ENCODE peak calls at places on chromosome 10, in four cellular contexts. P, O, T and H are unnamed samples.

GRCh38 chr10:95655571-95656290 is 780 bp downstream of the ALDH18A1 start:
- DNase-seq in P (no peak), O (peak; percentile 80), T (no peak), H (no peak)

GRCh38 chr10:96587255-96588059 is 645 bp upstream of the TM9SF3 start:
- DNase-seq in P (no peak), O (peak; percentile 78), T (no peak), H (peak; percentile 59)

GRCh38 chr10:102120142-102120986 is at the start of gene LDB1:
- DNase-seq in P (no peak), O (peak; percentile 95), T (peak; percentile 88), H (peak; percentile 83)

GRCh38 chr10:84429926-84430520 is 101.6 kb downstream of the CCSER2 start:
- DNase-seq in P (peak; percentile 53), O (no peak), T (peak; percentile 38), H (peak; percentile 82)

GRCh38 chr10:122276611-122277205 is 5.6 kb downstream of the BTBD16 start:
- DNase-seq in P (no peak), O (no peak), T (no peak), H (no peak)

GRCh38 chr10:100043796-100044195 is 34.0 kb upstream of the DNMBP start:
- DNase-seq in P (peak; percentile 64), O (no peak), T (peak; percentile 54), H (peak; percentile 11)

GRCh38 chr10:78472542-78472890 is 438.9 kb downstream of the RPS24 start:
- DNase-seq in P (no peak), O (no peak), T (no peak), H (no peak)

GRCh38 chr10:119243478-119243877 is 36.1 kb downstream of the GRK5 start:
- DNase-seq in P (no peak), O (no peak), T (no peak), H (no peak)

GRCh38 chr10:71044720-71045119 is 156.4 kb upstream of the PCBD1 start:
- DNase-seq in P (no peak), O (no peak), T (no peak), H (no peak)

GRCh38 chr10:110837418-110838120 is 34.2 kb upstream of the PDCD4 start:
- DNase-seq in P (no peak), O (no peak), T (no peak), H (no peak)

GRCh38 chr10:6014241-6014761 is 37.0 kb upstream of the IL15RA start:
- DNase-seq in P (no peak), O (no peak), T (peak; percentile 58), H (peak; percentile 57)

GRCh38 chr10:88952647-88953111 is at the start of gene ACTA2:
- DNase-seq in P (no peak), O (peak; percentile 41), T (peak; percentile 50), H (no peak)

GRCh38 chr10:81995254-81995653 is 120.3 kb downstream of the NRG3 start:
- DNase-seq in P (no peak), O (no peak), T (no peak), H (no peak)

GRCh38 chr10:117107280-117107679 is 30.8 kb downstream of the VAX1 start:
- DNase-seq in P (no peak), O (no peak), T (no peak), H (no peak)

GRCh38 chr10:117112220-117112619 is 25.9 kb downstream of the VAX1 start:
- DNase-seq in P (no peak), O (no peak), T (no peak), H (no peak)
- TF ChIP-seq CTCF in P (no peak), O (no peak), T (no peak), H (no peak)

DNA sequence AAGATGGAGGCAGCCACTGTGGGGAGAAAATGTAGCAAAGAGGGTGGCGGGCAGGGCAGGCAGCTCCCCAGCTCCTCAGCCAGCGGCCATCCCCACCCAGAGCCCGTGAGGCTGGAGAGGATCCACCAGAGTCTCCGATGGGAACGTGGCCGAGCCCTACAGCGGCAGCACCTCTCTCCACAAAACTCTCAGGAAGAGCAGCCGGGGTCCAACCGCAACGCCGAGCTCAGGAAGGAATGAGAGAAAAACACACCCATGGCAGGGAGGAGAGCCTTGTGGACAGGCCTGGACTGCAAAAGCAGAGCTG is 54.0 kb upstream of the ADGRA1 start:
- DNase-seq in P (no peak), O (no peak), T (no peak), H (no peak)
- H3K27me3 ChIP-seq in P (peaks cover 24% of the 10 kb centered on the region), O (peaks cover 50% of the 10 kb centered on the region), T (peaks cover 3% of the 10 kb centered on the region), H (no peaks in the 10 kb centered on the region)

GRCh38 chr10:48672596-48673255 is 11.9 kb upstream of the WDFY4 start:
- DNase-seq in P (no peak), O (no peak), T (no peak), H (no peak)

GRCh38 chr10:48677625-48678024 is 7.0 kb upstream of the WDFY4 start:
- DNase-seq in P (no peak), O (no peak), T (no peak), H (no peak)

GRCh38 chr10:48670978-48671913 is 13.4 kb upstream of the WDFY4 start:
- DNase-seq in P (no peak), O (no peak), T (no peak), H (no peak)

GRCh38 chr10:48667960-48668541 is 16.6 kb upstream of the WDFY4 start:
- DNase-seq in P (no peak), O (no peak), T (no peak), H (no peak)

DNA sequence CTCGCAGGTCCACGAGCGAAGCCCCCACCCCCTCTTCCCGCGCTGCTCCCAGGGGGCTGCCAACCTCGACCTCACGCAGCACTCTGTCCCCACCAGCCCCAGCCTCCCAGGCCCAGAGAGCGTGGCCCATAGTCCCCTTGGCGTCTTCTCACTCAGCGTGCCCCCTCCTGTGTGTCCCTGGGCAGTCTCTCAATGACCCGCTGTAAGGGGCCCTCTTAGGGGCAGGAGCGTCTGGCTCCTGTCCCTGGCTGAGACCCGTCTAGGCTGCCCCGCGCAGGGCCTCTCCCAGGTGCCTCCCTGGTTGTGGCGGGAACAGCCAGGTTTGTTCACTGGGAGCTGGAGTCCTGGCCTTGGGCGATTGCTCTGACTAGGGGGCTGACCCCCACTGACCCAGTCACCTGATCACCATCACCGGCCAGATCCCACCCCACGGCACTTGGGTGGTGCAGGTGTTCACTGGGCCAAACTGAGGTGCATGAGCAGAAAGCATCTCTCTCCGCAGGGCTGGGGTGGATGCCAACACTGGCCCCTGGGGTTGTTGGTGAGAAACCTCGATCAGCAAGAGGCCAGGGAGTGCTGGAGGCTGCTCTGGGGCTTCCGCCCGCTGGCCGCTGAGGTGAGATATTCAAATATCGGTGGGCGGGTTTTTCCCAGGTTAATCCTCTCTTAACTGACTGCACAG is 12.6 kb upstream of the WDFY4 start:
- DNase-seq in P (no peak), O (no peak), T (no peak), H (no peak)
- H3K4me3 ChIP-seq in P (no peak overlapping the region), O (no peak overlapping the region), T (no peak overlapping the region), H (no peak overlapping the region)

GRCh38 chr10:2225609-2226008 is 488.3 kb upstream of the ADARB2 start:
- DNase-seq in P (no peak), O (no peak), T (no peak), H (no peak)

DNA sequence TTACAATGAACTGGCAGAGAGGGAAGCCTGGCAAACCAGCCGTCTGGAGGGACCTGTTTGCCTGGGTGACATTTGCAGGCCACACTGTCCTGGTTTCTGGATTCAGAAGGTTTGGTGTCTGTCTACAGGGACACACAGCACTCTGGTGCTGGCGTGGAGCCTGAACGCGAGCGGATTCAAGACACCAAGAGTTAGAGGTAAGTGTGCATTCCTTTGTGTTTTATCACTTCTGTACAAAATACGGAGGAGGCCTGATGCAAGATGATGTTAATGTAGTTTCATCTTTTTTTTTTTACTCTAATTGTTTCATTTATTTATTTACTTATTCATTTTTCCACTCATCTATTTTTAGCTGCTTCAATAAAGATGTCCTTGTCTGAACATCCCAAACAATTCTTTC is 485.3 kb upstream of the ADARB2 start:
- DNase-seq in P (no peak), O (no peak), T (no peak), H (no peak)
- TF ChIP-seq CTCF in P (no peak), O (no peak), T (no peak), H (no peak)

DNA sequence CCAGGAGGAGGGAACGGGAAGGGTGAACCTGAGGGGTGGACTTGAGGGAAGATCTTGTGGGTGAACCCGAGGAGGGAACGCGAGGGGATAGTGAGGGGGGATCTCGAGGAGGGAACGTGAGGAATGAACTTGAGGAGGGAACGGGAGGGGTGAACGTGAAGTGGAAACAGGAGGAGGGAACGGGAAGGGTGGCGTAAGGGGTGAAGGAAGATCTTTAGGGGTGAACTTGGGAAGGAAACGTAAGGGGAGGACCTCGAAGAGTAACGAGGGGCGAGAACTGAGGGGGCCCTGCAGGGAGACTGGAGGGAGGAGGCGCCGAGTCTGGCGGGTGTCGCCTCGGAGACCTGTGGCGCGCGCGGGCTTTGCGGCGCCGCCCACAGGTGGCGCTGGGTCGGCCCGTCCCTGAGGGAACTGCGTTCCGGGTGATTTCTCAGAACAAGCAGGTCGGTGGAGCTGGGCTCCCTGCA is 677 bp downstream of the MYO3A start:
- DNase-seq in P (no peak), O (peak; percentile 56), T (no peak), H (peak; percentile 55)
- H3K27me3 ChIP-seq in P (peaks cover 19% of the 10 kb centered on the region), O (no peaks in the 10 kb centered on the region), T (peaks cover 44% of the 10 kb centered on the region), H (no peaks in the 10 kb centered on the region)